ENCODE peak calls at places on chromosomes 2 and 18, in six cellular contexts. L is stimulated activated CD8-positive, alpha-beta memory T cell treated with anti-CD3 and anti-CD28 coated beads, Interleukin-2, amount 100 ng/mL, for 48 hours; H is LoVo; P is Calu3; R is Ammon's horn; G is AG08396. S is an unnamed sample.
A peak's percentile ranks its signal among the peaks of the same experiment; 100 is the strongest.

GRCh38 chr2:166494140-166494544 is at the start of gene SCN7A:
- DNase-seq in R (peak; percentile 12), P (peak; percentile 8), L (no peak), G (peak; percentile 32), H (no peak), S (peak; percentile 25)

GRCh38 chr2:42925742-42926437 is 133.5 kb upstream of the HAAO start:
- DNase-seq in R (peak; percentile 78), G (no peak), L (no peak), P (no peak), H (no peak), S (peak; percentile 57)

GRCh38 chr2:101149241-101150192 is 1.7 kb downstream of the TBC1D8 start:
- DNase-seq in P (peak; percentile 36), G (no peak), H (peak; percentile 54), R (no peak), L (no peak), S (no peak)

GRCh38 chr2:74850816-74851566 is 17.1 kb downstream of the HK2 start:
- DNase-seq in G (no peak), L (no peak), P (no peak), H (no peak), R (no peak), S (no peak)

GRCh38 chr2:241157841-241158545 is 7.7 kb downstream of the PPP1R7 start:
- DNase-seq in P (no peak), R (no peak), G (no peak), H (no peak), L (no peak), S (no peak)

GRCh38 chr2:223100061-223100511 is 48.1 kb downstream of the KCNE4 start:
- DNase-seq in P (no peak), L (no peak), G (peak; percentile 40), R (no peak), H (no peak), S (peak; percentile 78)

GRCh38 chr2:128547667-128548066 is 229.0 kb upstream of the HS6ST1 start:
- DNase-seq in H (no peak), R (no peak), G (no peak), P (no peak), L (no peak), S (no peak)

GRCh38 chr18:23824704-23825103 is 135.5 kb downstream of the LAMA3 start:
- DNase-seq in H (no peak), L (no peak), R (no peak), G (no peak), P (no peak), S (no peak)

GRCh38 chr18:80179857-80180558 is 67.3 kb downstream of the PARD6G start:
- DNase-seq in H (no peak), R (no peak), P (no peak), L (no peak), G (no peak), S (no peak)

GRCh38 chr2:60295591-60295962 is 257.9 kb downstream of the BCL11A start:
- DNase-seq in L (no peak), R (peak; percentile 73), P (no peak), H (no peak), G (no peak), S (no peak)

GRCh38 chr2:54208364-54209240 is 47.4 kb downstream of the TSPYL6 start:
- DNase-seq in R (no peak), P (no peak), G (peak; percentile 15), H (no peak), L (no peak), S (peak; percentile 45)

GRCh38 chr2:228131833-228132232 is 49.7 kb downstream of the SPHKAP start:
- DNase-seq in H (no peak), L (no peak), G (no peak), R (no peak), P (no peak), S (no peak)

GRCh38 chr18:35553300-35553699 is 28.2 kb upstream of the GALNT1 start:
- DNase-seq in G (no peak), L (no peak), H (no peak), P (no peak), R (no peak), S (no peak)

GRCh38 chr18:13831864-13832508 is 8.0 kb downstream of the MC5R start:
- DNase-seq in L (no peak), G (no peak), R (no peak), H (no peak), P (no peak), S (no peak)

GRCh38 chr2:240895656-240896388 is at the start of gene MAB21L4:
- DNase-seq in P (peak; percentile 79), H (peak; percentile 41), G (no peak), L (no peak), R (no peak), S (no peak)

GRCh38 chr2:8413589-8414135 is 268.2 kb upstream of the ID2 start:
- DNase-seq in R (no peak), H (peak; percentile 41), P (no peak), L (no peak), G (no peak), S (no peak)

GRCh38 chr2:189441709-189442074 is 418 bp downstream of the WDR75 start:
- DNase-seq in R (no peak), G (no peak), H (no peak), L (no peak), P (no peak), S (no peak)

GRCh38 chr2:237680702-237681478 is 53.5 kb downstream of the LRRFIP1 start:
- DNase-seq in H (no peak), P (no peak), L (no peak), G (no peak), R (no peak), S (no peak)

GRCh38 chr2:67938053-67938452 is 124.8 kb downstream of the C1D start:
- DNase-seq in H (no peak), G (no peak), R (no peak), L (no peak), P (no peak), S (no peak)

GRCh38 chr2:168180914-168181313 is 66.5 kb downstream of the STK39 start:
- DNase-seq in L (no peak), G (no peak), P (no peak), H (no peak), R (peak; percentile 29), S (no peak)

GRCh38 chr18:21203842-21204241 is 38.2 kb upstream of the GREB1L start:
- DNase-seq in G (no peak), H (no peak), L (no peak), P (no peak), R (no peak), S (no peak)

GRCh38 chr18:9944805-9945204 is 31.0 kb downstream of the VAPA start:
- DNase-seq in R (no peak), P (no peak), H (no peak), G (no peak), L (no peak), S (no peak)

GRCh38 chr18:7941533-7941932 is 374.4 kb downstream of the PTPRM start:
- DNase-seq in G (no peak), P (peak; percentile 74), R (no peak), L (no peak), H (no peak), S (no peak)

GRCh38 chr18:26456070-26456491 is 92.3 kb downstream of the KCTD1 start:
- DNase-seq in H (no peak), L (no peak), G (no peak), R (no peak), P (no peak), S (no peak)

GRCh38 chr2:85088921-85089320 is 44.3 kb upstream of the TCF7L1 start:
- DNase-seq in L (no peak), P (no peak), H (no peak), G (no peak), R (no peak), S (no peak)

GRCh38 chr2:96702098-96702785 is 37.6 kb downstream of the LMAN2L start:
- DNase-seq in P (no peak), L (no peak), R (no peak), G (no peak), H (peak; percentile 27), S (no peak)

GRCh38 chr2:171793691-171794678 is 100.1 kb downstream of the SLC25A12 start:
- DNase-seq in H (no peak), P (no peak), R (no peak), L (no peak), G (no peak), S (no peak)

S was measured in AG20443.